ENCODE peak calls at places on chromosomes 16 and 17, in six cellular contexts. One of them, this sample, is unnamed.

GRCh38 chr16:82649766-82650165 is 23.0 kb downstream of the CDH13 start:
- DNase-seq in A549: no peak
- DNase-seq in GM06990: no peak
- DNase-seq in colonic mucosa: no peak
- DNase-seq in upper lobe of right lung: no peak
- DNase-seq in choroid plexus epithelial cell: peak; percentile 58
- DNase-seq in this sample: no peak

GRCh38 chr16:1098266-1098991 is 2.4 kb upstream of the C1QTNF8 start:
- DNase-seq in upper lobe of right lung: no peak
- DNase-seq in A549: no peak
- DNase-seq in GM06990: no peak
- DNase-seq in choroid plexus epithelial cell: no peak
- DNase-seq in colonic mucosa: no peak
- DNase-seq in this sample: no peak

GRCh38 chr17:7842950-7843535 is 9.0 kb downstream of the KDM6B start:
- DNase-seq in colonic mucosa: peak; percentile 76
- DNase-seq in upper lobe of right lung: peak; percentile 89
- DNase-seq in choroid plexus epithelial cell: peak; percentile 79
- DNase-seq in GM06990: no peak
- DNase-seq in A549: peak; percentile 52
- DNase-seq in this sample: peak; percentile 87

GRCh38 chr17:44222112-44222869 is 2.8 kb upstream of the UBTF start:
- DNase-seq in choroid plexus epithelial cell: peak; percentile 73
- DNase-seq in colonic mucosa: peak; percentile 91
- DNase-seq in GM06990: peak; percentile 66
- DNase-seq in upper lobe of right lung: peak; percentile 90
- DNase-seq in A549: peak; percentile 87
- DNase-seq in this sample: peak; percentile 87

GRCh38 chr17:68777243-68777855 is 176.2 kb upstream of the FAM20A start:
- DNase-seq in GM06990: peak; percentile 6
- DNase-seq in A549: peak; percentile 44
- DNase-seq in colonic mucosa: peak; percentile 73
- DNase-seq in choroid plexus epithelial cell: peak; percentile 85
- DNase-seq in upper lobe of right lung: no peak
- DNase-seq in this sample: peak; percentile 91

GRCh38 chr17:79992657-79993389 is 42.8 kb downstream of the TBC1D16 start:
- DNase-seq in colonic mucosa: no peak
- DNase-seq in upper lobe of right lung: no peak
- DNase-seq in A549: no peak
- DNase-seq in choroid plexus epithelial cell: peak; percentile 23
- DNase-seq in GM06990: no peak
- DNase-seq in this sample: no peak

GRCh38 chr16:53692146-53692545 is 11.5 kb downstream of the RPGRIP1L start:
- DNase-seq in GM06990: no peak
- DNase-seq in A549: no peak
- DNase-seq in upper lobe of right lung: no peak
- DNase-seq in colonic mucosa: no peak
- DNase-seq in choroid plexus epithelial cell: peak; percentile 45
- DNase-seq in this sample: no peak

GRCh38 chr16:85369741-85370528 is 243.2 kb upstream of the GSE1 start:
- DNase-seq in A549: peak; percentile 79
- DNase-seq in choroid plexus epithelial cell: peak; percentile 47
- DNase-seq in upper lobe of right lung: peak; percentile 82
- DNase-seq in colonic mucosa: peak; percentile 82
- DNase-seq in GM06990: no peak
- DNase-seq in this sample: peak; percentile 46

GRCh38 chr16:27720731-27721547 is 171.0 kb downstream of the KATNIP start:
- DNase-seq in upper lobe of right lung: peak; percentile 46
- DNase-seq in choroid plexus epithelial cell: peak; percentile 13
- DNase-seq in A549: no peak
- DNase-seq in GM06990: no peak
- DNase-seq in colonic mucosa: no peak
- DNase-seq in this sample: peak; percentile 11

GRCh38 chr16:21324267-21324666 is 46.2 kb upstream of the CRYM start:
- DNase-seq in upper lobe of right lung: no peak
- DNase-seq in colonic mucosa: no peak
- DNase-seq in GM06990: no peak
- DNase-seq in choroid plexus epithelial cell: no peak
- DNase-seq in A549: no peak
- DNase-seq in this sample: no peak

GRCh38 chr17:64777413-64778101 is 115.5 kb upstream of the SMURF2 start:
- DNase-seq in choroid plexus epithelial cell: no peak
- DNase-seq in upper lobe of right lung: peak; percentile 80
- DNase-seq in A549: no peak
- DNase-seq in GM06990: peak; percentile 40
- DNase-seq in colonic mucosa: peak; percentile 37
- DNase-seq in this sample: peak; percentile 10

GRCh38 chr17:43314582-43314981 is 80.8 kb upstream of the RNU2-1 start:
- DNase-seq in upper lobe of right lung: no peak
- DNase-seq in choroid plexus epithelial cell: peak; percentile 14
- DNase-seq in colonic mucosa: peak; percentile 18
- DNase-seq in A549: no peak
- DNase-seq in GM06990: no peak
- DNase-seq in this sample: peak; percentile 8

GRCh38 chr17:66330646-66331037 is 28.2 kb downstream of the PRKCA start:
- DNase-seq in GM06990: no peak
- DNase-seq in colonic mucosa: no peak
- DNase-seq in A549: no peak
- DNase-seq in choroid plexus epithelial cell: no peak
- DNase-seq in upper lobe of right lung: no peak
- DNase-seq in this sample: peak; percentile 51

GRCh38 chr17:61461586-61461966 is 9.4 kb downstream of the TBX4 start:
- DNase-seq in colonic mucosa: peak; percentile 50
- DNase-seq in choroid plexus epithelial cell: no peak
- DNase-seq in GM06990: no peak
- DNase-seq in upper lobe of right lung: no peak
- DNase-seq in A549: no peak
- DNase-seq in this sample: no peak
- TF ChIP-seq CTCF in colonic mucosa: no peak
- TF ChIP-seq CTCF in choroid plexus epithelial cell: no peak
- TF ChIP-seq CTCF in GM06990: no peak
- TF ChIP-seq CTCF in upper lobe of right lung: no peak
- TF ChIP-seq CTCF in A549: no peak
- TF ChIP-seq CTCF in this sample: no peak

GRCh38 chr17:73715714-73716113 is 71.5 kb upstream of the SDK2 start:
- DNase-seq in A549: no peak
- DNase-seq in GM06990: no peak
- DNase-seq in colonic mucosa: no peak
- DNase-seq in upper lobe of right lung: no peak
- DNase-seq in choroid plexus epithelial cell: no peak
- DNase-seq in this sample: no peak

GRCh38 chr17:73711184-73711583 is 66.9 kb upstream of the SDK2 start:
- DNase-seq in colonic mucosa: no peak
- DNase-seq in choroid plexus epithelial cell: no peak
- DNase-seq in upper lobe of right lung: no peak
- DNase-seq in A549: no peak
- DNase-seq in GM06990: peak; percentile 25
- DNase-seq in this sample: no peak

GRCh38 chr17:73710095-73710592 is 65.9 kb upstream of the SDK2 start:
- DNase-seq in choroid plexus epithelial cell: peak; percentile 72
- DNase-seq in upper lobe of right lung: no peak
- DNase-seq in GM06990: peak; percentile 17
- DNase-seq in colonic mucosa: peak; percentile 82
- DNase-seq in A549: peak; percentile 79
- DNase-seq in this sample: peak; percentile 31

GRCh38 chr17:73711916-73712315 is 67.7 kb upstream of the SDK2 start:
- DNase-seq in A549: no peak
- DNase-seq in upper lobe of right lung: no peak
- DNase-seq in colonic mucosa: no peak
- DNase-seq in choroid plexus epithelial cell: no peak
- DNase-seq in GM06990: no peak
- DNase-seq in this sample: no peak

GRCh38 chr17:73713136-73713535 is 68.9 kb upstream of the SDK2 start:
- DNase-seq in choroid plexus epithelial cell: no peak
- DNase-seq in colonic mucosa: no peak
- DNase-seq in A549: no peak
- DNase-seq in upper lobe of right lung: no peak
- DNase-seq in GM06990: no peak
- DNase-seq in this sample: no peak
- TF ChIP-seq CTCF in choroid plexus epithelial cell: no peak
- TF ChIP-seq CTCF in colonic mucosa: no peak
- TF ChIP-seq CTCF in A549: no peak
- TF ChIP-seq CTCF in upper lobe of right lung: no peak
- TF ChIP-seq CTCF in GM06990: no peak
- TF ChIP-seq CTCF in this sample: no peak

GRCh38 chr17:28492352-28493310 is 13.5 kb upstream of the FOXN1 start:
- DNase-seq in GM06990: no peak
- DNase-seq in colonic mucosa: no peak
- DNase-seq in A549: no peak
- DNase-seq in choroid plexus epithelial cell: peak; percentile 42
- DNase-seq in upper lobe of right lung: no peak
- DNase-seq in this sample: no peak
- TF ChIP-seq CTCF in GM06990: no peak
- TF ChIP-seq CTCF in colonic mucosa: no peak
- TF ChIP-seq CTCF in A549: no peak
- TF ChIP-seq CTCF in choroid plexus epithelial cell: peak; percentile 12
- TF ChIP-seq CTCF in upper lobe of right lung: no peak
- TF ChIP-seq CTCF in this sample: no peak

GRCh38 chr16:11254913-11255736 is 879 bp downstream of the SOCS1 start:
- DNase-seq in A549: peak; percentile 49
- DNase-seq in upper lobe of right lung: peak; percentile 80
- DNase-seq in colonic mucosa: peak; percentile 49
- DNase-seq in GM06990: peak; percentile 84
- DNase-seq in choroid plexus epithelial cell: peak; percentile 61
- DNase-seq in this sample: peak; percentile 40
- TF ChIP-seq CTCF in A549: no peak
- TF ChIP-seq CTCF in upper lobe of right lung: no peak
- TF ChIP-seq CTCF in colonic mucosa: no peak
- TF ChIP-seq CTCF in GM06990: no peak
- TF ChIP-seq CTCF in choroid plexus epithelial cell: no peak
- TF ChIP-seq CTCF in this sample: no peak

DNA sequence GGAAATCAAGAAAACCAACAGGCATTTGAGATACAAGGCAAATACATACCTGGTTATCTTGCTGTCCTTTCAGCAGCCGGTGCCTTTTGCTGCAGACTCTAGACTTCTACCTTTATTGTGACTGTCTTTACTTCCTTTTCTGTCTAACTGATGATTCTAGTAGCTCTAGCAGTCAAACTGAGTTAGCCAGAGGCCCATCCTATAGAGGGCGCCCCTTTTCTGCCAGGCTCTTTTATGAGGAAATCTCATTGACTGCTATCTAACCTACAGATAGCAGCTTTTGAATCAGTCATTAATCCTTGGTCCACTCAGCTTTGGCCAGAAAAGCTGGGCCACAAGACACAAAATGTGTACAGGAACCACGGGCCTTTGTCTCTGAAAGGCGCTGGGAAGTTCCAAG is 87.5 kb upstream of the WSB1 start:
- DNase-seq in upper lobe of right lung: no peak
- DNase-seq in colonic mucosa: peak; percentile 25
- DNase-seq in choroid plexus epithelial cell: peak; percentile 24
- DNase-seq in A549: no peak
- DNase-seq in GM06990: no peak
- DNase-seq in this sample: no peak
- TF ChIP-seq CTCF in upper lobe of right lung: peak; percentile 11
- TF ChIP-seq CTCF in colonic mucosa: no peak
- TF ChIP-seq CTCF in choroid plexus epithelial cell: peak; percentile 56
- TF ChIP-seq CTCF in A549: peak; percentile 27
- TF ChIP-seq CTCF in GM06990: peak; percentile 57
- TF ChIP-seq CTCF in this sample: no peak

GRCh38 chr17:38611872-38612376 is 6.2 kb upstream of the SRCIN1 start:
- DNase-seq in colonic mucosa: no peak
- DNase-seq in A549: no peak
- DNase-seq in GM06990: no peak
- DNase-seq in upper lobe of right lung: no peak
- DNase-seq in choroid plexus epithelial cell: no peak
- DNase-seq in this sample: no peak

GRCh38 chr17:38606646-38607611 is 1.2 kb upstream of the SRCIN1 start:
- DNase-seq in A549: no peak
- DNase-seq in colonic mucosa: no peak
- DNase-seq in choroid plexus epithelial cell: no peak
- DNase-seq in GM06990: no peak
- DNase-seq in upper lobe of right lung: no peak
- DNase-seq in this sample: no peak

GRCh38 chr17:38608648-38609047 is 2.9 kb upstream of the SRCIN1 start:
- DNase-seq in colonic mucosa: peak; percentile 81
- DNase-seq in choroid plexus epithelial cell: no peak
- DNase-seq in GM06990: no peak
- DNase-seq in upper lobe of right lung: peak; percentile 78
- DNase-seq in A549: no peak
- DNase-seq in this sample: no peak

GRCh38 chr17:38611070-38611786 is 5.5 kb upstream of the SRCIN1 start:
- DNase-seq in GM06990: no peak
- DNase-seq in colonic mucosa: no peak
- DNase-seq in choroid plexus epithelial cell: no peak
- DNase-seq in A549: no peak
- DNase-seq in upper lobe of right lung: no peak
- DNase-seq in this sample: no peak

GRCh38 chr17:38609280-38610031 is 3.7 kb upstream of the SRCIN1 start:
- DNase-seq in upper lobe of right lung: no peak
- DNase-seq in GM06990: no peak
- DNase-seq in A549: no peak
- DNase-seq in choroid plexus epithelial cell: no peak
- DNase-seq in colonic mucosa: no peak
- DNase-seq in this sample: no peak
- TF ChIP-seq CTCF in upper lobe of right lung: no peak
- TF ChIP-seq CTCF in GM06990: no peak
- TF ChIP-seq CTCF in A549: no peak
- TF ChIP-seq CTCF in choroid plexus epithelial cell: peak; percentile 6
- TF ChIP-seq CTCF in colonic mucosa: no peak
- TF ChIP-seq CTCF in this sample: peak; percentile 5

This sample was measured in fibroblast of the aortic adventitia.